ENCODE peak calls at places on chromosome 20, in five cellular contexts. V is SK-N-SH, Z is dorsolateral prefrontal cortex, I is aorta, O is GM04504. G is an unnamed sample.

GRCh38 chr20:50438986-50439407 is 71.2 kb upstream of the PTPN1 start:
- DNase-seq in V (no peak), Z (no peak), I (no peak), O (peak), G (no peak)

GRCh38 chr20:50701055-50701963 is 10.0 kb upstream of the RIPOR3 start:
- DNase-seq in V (no peak), Z (no peak), I (no peak), O (no peak), G (no peak)

GRCh38 chr20:34311118-34312023 is 8.2 kb upstream of the AHCY start:
- DNase-seq in V (no peak), Z (no peak), I (peak), O (no peak), G (no peak)

GRCh38 chr20:63232235-63233060 is 3.3 kb upstream of the BIRC7 start:
- DNase-seq in V (no peak), Z (no peak), I (no peak), O (peak), G (peak)

GRCh38 chr20:45359069-45359405 is 3.9 kb upstream of the SYS1 start:
- DNase-seq in V (no peak), Z (no peak), I (no peak), O (no peak), G (no peak)

GRCh38 chr20:49712918-49713778 is 530 bp downstream of the B4GALT5 start:
- DNase-seq in V (peak), Z (no peak), I (peak), O (no peak), G (no peak)

GRCh38 chr20:38342196-38342595 is 4.1 kb upstream of the LBP start:
- DNase-seq in V (no peak), Z (no peak), I (no peak), O (no peak), G (no peak)

GRCh38 chr20:34512266-34512954 is 3.8 kb upstream of the DYNLRB1 start:
- DNase-seq in V (no peak), Z (no peak), I (no peak), O (no peak), G (no peak)

GRCh38 chr20:57930328-57930727 is 220.5 kb upstream of the PMEPA1 start:
- DNase-seq in V (peak), Z (no peak), I (no peak), O (no peak), G (no peak)

GRCh38 chr20:33130553-33130952 is 37.4 kb upstream of the BPIFA2 start:
- DNase-seq in V (no peak), Z (no peak), I (no peak), O (peak), G (peak)

GRCh38 chr20:39874049-39874893 is 814.8 kb downstream of the MAFB start:
- DNase-seq in V (peak), Z (peak), I (peak), O (peak), G (peak)

GRCh38 chr20:57716202-57716601 is 6.4 kb upstream of the PMEPA1 start:
- DNase-seq in V (no peak), Z (no peak), I (no peak), O (peak), G (no peak)

GRCh38 chr20:32792316-32792715 is 27.4 kb upstream of the MAPRE1 start:
- DNase-seq in V (no peak), Z (no peak), I (no peak), O (no peak), G (no peak)

GRCh38 chr20:46060301-46060881 is 29.4 kb downstream of the NCOA5 start:
- DNase-seq in V (no peak), Z (no peak), I (no peak), O (no peak), G (no peak)

GRCh38 chr20:6489361-6490154 is 277.9 kb upstream of the BMP2 start:
- DNase-seq in V (no peak), Z (no peak), I (no peak), O (peak), G (no peak)

GRCh38 chr20:44683263-44684046 is 31.7 kb upstream of the CCN5 start:
- DNase-seq in V (peak), Z (peak), I (no peak), O (no peak), G (no peak)

GRCh38 chr20:1184638-1185315 is at the start of gene TMEM74B:
- DNase-seq in V (peak), Z (no peak), I (no peak), O (no peak), G (no peak)

GRCh38 chr20:33099842-33100538 is 20.5 kb downstream of the BPIFB4 start:
- DNase-seq in V (no peak), Z (no peak), I (no peak), O (no peak), G (no peak)

GRCh38 chr20:10324198-10324836 is 105.7 kb downstream of the SNAP25 start:
- DNase-seq in V (no peak), Z (no peak), I (no peak), O (no peak), G (no peak)

GRCh38 chr20:47663354-47664067 is 121.8 kb downstream of the SULF2 start:
- DNase-seq in V (peak), Z (peak), I (peak), O (peak), G (peak)

GRCh38 chr20:35462351-35462750 is 7.0 kb downstream of the CEP250 start:
- DNase-seq in V (no peak), Z (no peak), I (no peak), O (no peak), G (no peak)

GRCh38 chr20:10434832-10435812 is at the start of gene SLX4IP:
- DNase-seq in V (peak), Z (peak), I (peak), O (peak), G (peak)

G was measured in HFF-Myc.